ENCODE peak calls at places on chromosomes 2 and 18, in five cellular contexts. B is astrocyte; J is CD4-positive, alpha-beta T cell; V is glutamatergic neuron; K is B cell. N is an unnamed sample.

GRCh38 chr2:2847131-2847740 is 516.2 kb upstream of the MYT1L start:
- DNase-seq in B (no peak), J (no peak), V (no peak), K (no peak), N (no peak)

GRCh38 chr2:197306691-197307030 is 3.9 kb downstream of the ANKRD44 start:
- DNase-seq in B (no peak), J (peak; percentile 23), V (no peak), K (no peak), N (no peak)

GRCh38 chr2:133194068-133194655 is 374.1 kb downstream of the NCKAP5 start:
- DNase-seq in B (no peak), J (no peak), V (no peak), K (no peak), N (no peak)

GRCh38 chr2:113111823-113112287 is 15.5 kb upstream of the IL1RN start:
- DNase-seq in B (no peak), J (no peak), V (no peak), K (no peak), N (no peak)

GRCh38 chr2:120299024-120299423 is 46.4 kb downstream of the RALB start:
- DNase-seq in B (no peak), J (no peak), V (no peak), K (no peak), N (no peak)

GRCh38 chr2:215363461-215364156 is 51.8 kb downstream of the ATIC start:
- DNase-seq in B (no peak), J (no peak), V (no peak), K (no peak), N (no peak)

GRCh38 chr2:113281920-113282746 is 3.4 kb upstream of the PAX8 start:
- DNase-seq in B (peak; percentile 86), J (no peak), V (no peak), K (no peak), N (peak; percentile 15)

GRCh38 chr2:50872543-50872942 is 159.4 kb downstream of the NRXN1 start:
- DNase-seq in B (no peak), J (no peak), V (no peak), K (no peak), N (no peak)

GRCh38 chr2:71458413-71459083 is 5.2 kb downstream of the DYSF start:
- DNase-seq in B (peak; percentile 72), J (no peak), V (no peak), K (no peak), N (no peak)

GRCh38 chr2:134446431-134447091 is 192.7 kb downstream of the MGAT5 start:
- DNase-seq in B (peak; percentile 8), J (no peak), V (peak; percentile 46), K (no peak), N (no peak)

GRCh38 chr2:207993141-207993763 is 32.1 kb downstream of the PLEKHM3 start:
- DNase-seq in B (peak; percentile 74), J (no peak), V (no peak), K (no peak), N (no peak)

GRCh38 chr2:238119756-238120462 is 18.6 kb upstream of the KLHL30 start:
- DNase-seq in B (no peak), J (no peak), V (peak; percentile 32), K (no peak), N (no peak)

GRCh38 chr2:27628767-27629709 is at the start of the genes CCDC121 and GPN1:
- DNase-seq in B (peak; percentile 92), J (peak; percentile 89), V (peak; percentile 87), K (peak; percentile 86), N (peak; percentile 90)

GRCh38 chr2:188050716-188051115 is 241.0 kb upstream of the GULP1 start:
- DNase-seq in B (peak; percentile 69), J (no peak), V (no peak), K (no peak), N (no peak)

GRCh38 chr2:207332473-207333212 is 166.9 kb upstream of the KLF7 start:
- DNase-seq in B (no peak), J (no peak), V (no peak), K (no peak), N (no peak)

GRCh38 chr2:223165423-223166214 is 113.6 kb downstream of the KCNE4 start:
- DNase-seq in B (no peak), J (no peak), V (no peak), K (no peak), N (no peak)

GRCh38 chr18:8241731-8242130 is 367.5 kb upstream of the RAB12 start:
- DNase-seq in B (no peak), J (no peak), V (no peak), K (no peak), N (no peak)

GRCh38 chr2:112542974-112543760 is 902 bp downstream of the POLR1B start:
- DNase-seq in B (peak; percentile 4), J (no peak), V (no peak), K (no peak), N (peak; percentile 18)

GRCh38 chr2:124524155-124524910 is 499.2 kb downstream of the CNTNAP5 start:
- DNase-seq in B (no peak), J (no peak), V (no peak), K (no peak), N (no peak)

GRCh38 chr2:21819475-21819874 is 695.7 kb downstream of the TDRD15 start:
- DNase-seq in B (no peak), J (no peak), V (no peak), K (no peak), N (no peak)

GRCh38 chr2:203786912-203787311 is 80.5 kb downstream of the CD28 start:
- DNase-seq in B (no peak), J (no peak), V (no peak), K (no peak), N (no peak)

GRCh38 chr18:4351005-4351404 is 104.1 kb downstream of the DLGAP1 start:
- DNase-seq in B (no peak), J (no peak), V (no peak), K (no peak), N (no peak)

GRCh38 chr2:10462178-10463083 is 14.3 kb upstream of the ODC1 start:
- DNase-seq in B (no peak), J (no peak), V (no peak), K (no peak), N (no peak)

GRCh38 chr2:138267161-138267901 is 234.2 kb upstream of the SPOPL start:
- DNase-seq in B (peak; percentile 81), J (no peak), V (no peak), K (no peak), N (peak; percentile 19)

GRCh38 chr2:57726294-57726693 is 320.3 kb upstream of the VRK2 start:
- DNase-seq in B (no peak), J (no peak), V (no peak), K (no peak), N (no peak)

GRCh38 chr2:215460682-215461081 is 24.8 kb upstream of the FN1 start:
- DNase-seq in B (peak; percentile 97), J (no peak), V (no peak), K (no peak), N (no peak)

GRCh38 chr18:3593904-3594759 is 144.2 kb downstream of the TGIF1 start:
- DNase-seq in B (peak; percentile 97), J (peak; percentile 82), V (peak; percentile 84), K (peak; percentile 68), N (peak; percentile 84)

GRCh38 chr18:36758001-36758400 is 70.8 kb downstream of the TPGS2 start:
- DNase-seq in B (peak; percentile 35), J (no peak), V (no peak), K (no peak), N (no peak)

GRCh38 chr18:36756262-36756661 is 72.5 kb downstream of the TPGS2 start:
- DNase-seq in B (peak; percentile 48), J (no peak), V (no peak), K (no peak), N (no peak)

GRCh38 chr18:36757081-36757480 is 71.7 kb downstream of the TPGS2 start:
- DNase-seq in B (peak; percentile 46), J (no peak), V (no peak), K (no peak), N (peak; percentile 38)

GRCh38 chr18:36758623-36759022 is 70.2 kb downstream of the TPGS2 start:
- DNase-seq in B (no peak), J (no peak), V (peak; percentile 54), K (no peak), N (no peak)

DNA sequence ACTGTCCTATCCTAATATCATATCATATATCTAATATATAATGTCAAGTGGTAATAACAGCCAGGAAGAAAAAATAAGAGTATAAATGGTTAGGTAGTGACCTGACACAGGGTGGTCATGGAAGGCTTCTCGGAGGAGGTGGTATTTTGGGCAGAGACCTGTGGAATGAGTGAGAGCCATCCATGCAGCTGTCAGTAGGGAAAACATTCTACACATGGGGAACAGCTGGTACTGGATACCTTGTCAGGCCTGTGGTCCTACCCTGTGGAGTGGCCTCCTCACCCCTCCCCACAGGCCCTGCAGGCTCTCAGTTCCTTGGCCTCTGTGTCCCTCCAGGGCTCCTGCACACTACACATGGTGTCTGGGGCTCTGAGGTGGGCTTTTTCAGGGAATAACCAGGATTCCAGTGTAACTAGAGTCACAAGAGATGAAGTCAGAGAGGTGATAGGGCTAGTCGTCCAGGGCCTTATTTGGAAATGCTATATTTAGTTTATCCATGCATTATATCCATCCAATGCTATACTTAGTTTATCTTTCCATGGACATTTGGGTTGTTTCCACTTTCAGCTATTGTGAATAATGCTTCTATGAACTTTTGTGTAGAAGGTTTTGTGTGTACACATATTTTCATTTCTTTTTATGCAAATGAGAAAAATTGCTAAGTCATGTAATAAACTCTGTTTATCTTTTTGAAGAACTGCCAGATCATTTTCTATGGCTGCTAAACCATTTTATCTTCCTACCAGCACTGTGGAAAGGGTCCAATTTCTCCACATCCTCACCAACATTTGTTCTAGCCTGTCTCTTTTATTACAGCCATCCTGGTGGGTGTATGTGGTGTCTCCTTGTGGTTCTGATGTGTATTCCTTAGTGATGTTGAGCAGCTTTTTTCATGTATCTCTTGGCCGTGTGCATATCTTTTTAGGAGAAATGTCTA is 75.6 kb downstream of the TPGS2 start:
- DNase-seq in B (peak; percentile 75), J (no peak), V (no peak), K (no peak), N (no peak)
- TF ChIP-seq CTCF in B (no peak), J (no peak), V (no peak), K (no peak), N (no peak)

DNA sequence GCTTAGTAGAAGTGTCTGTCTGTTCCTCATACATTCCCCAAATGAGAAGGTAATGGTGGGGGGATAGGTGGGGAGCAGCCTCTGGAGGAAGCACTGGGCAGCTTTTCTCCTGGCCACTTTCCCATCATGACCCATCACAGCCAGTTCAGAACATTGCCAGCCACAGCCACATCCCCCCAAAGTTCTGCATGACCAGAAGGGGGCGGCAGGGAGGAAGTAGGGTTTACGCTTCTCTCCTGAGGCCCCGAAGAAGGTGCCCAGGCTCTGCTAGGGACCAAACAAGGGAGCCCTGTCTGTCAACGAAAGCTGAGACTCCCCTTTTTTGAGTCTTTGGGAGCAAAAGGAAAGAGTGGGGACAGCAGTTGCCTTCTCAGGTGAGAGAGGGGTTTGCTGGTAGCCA is 7.7 kb downstream of the IGFBP5 start:
- DNase-seq in B (no peak), J (no peak), V (peak; percentile 42), K (no peak), N (peak; percentile 35)
- TF ChIP-seq CTCF in B (peak; percentile 36), J (no peak), V (peak; percentile 15), K (peak; percentile 12), N (peak; percentile 38)

GRCh38 chr18:6498265-6498664 is 83.6 kb upstream of the L3MBTL4 start:
- DNase-seq in B (no peak), J (no peak), V (no peak), K (no peak), N (no peak)
- TF ChIP-seq CTCF in B (no peak), J (no peak), V (no peak), K (no peak), N (no peak)

DNA sequence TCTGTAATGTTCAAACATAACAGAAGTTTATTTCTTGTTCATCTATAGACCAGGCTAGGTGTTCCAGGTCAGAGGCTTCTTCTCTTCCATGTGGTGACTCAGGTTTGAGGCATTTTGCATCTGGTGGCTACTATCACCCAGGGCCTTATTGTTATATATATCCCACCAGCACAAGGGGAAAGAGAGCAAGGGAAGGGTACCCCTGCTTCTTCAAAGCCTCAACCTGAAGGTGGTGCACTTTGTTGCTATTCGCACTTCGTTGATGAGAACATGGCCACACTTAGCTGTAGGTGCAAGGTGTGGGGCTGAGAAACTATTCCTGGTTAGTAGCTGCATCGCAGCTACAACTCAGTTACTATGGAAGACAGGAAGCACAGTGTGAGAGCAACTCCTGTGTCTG is 27.4 kb upstream of the SLC3A1 start:
- DNase-seq in B (no peak), J (no peak), V (no peak), K (no peak), N (peak; percentile 63)
- TF ChIP-seq CTCF in B (no peak), J (no peak), V (no peak), K (no peak), N (peak; percentile 56)

N was measured in Calu3.